ENCODE peak calls at places on chromosomes 13 and 19, in six cellular contexts. Y is H1, B is K562, X is SK-N-SH, J is HepG2, M is GM12878. Q is an unnamed sample.

GRCh38 chr19:30490760-30491159 is 118.6 kb downstream of the ZNF536 start:
- DNase-seq in Y (no peak), B (no peak), X (no peak), J (no peak), M (no peak), Q (no peak)

GRCh38 chr13:113209880-113210421 is 538 bp downstream of the CUL4A start:
- DNase-seq in Y (no peak), B (peak), X (peak), J (peak), M (no peak), Q (no peak)

GRCh38 chr13:27978301-27978968 is 9.3 kb upstream of the CDX2 start:
- DNase-seq in Y (no peak), B (no peak), X (no peak), J (no peak), M (no peak), Q (no peak)

GRCh38 chr19:443005-443404 is 17.8 kb downstream of the SHC2 start:
- DNase-seq in Y (no peak), B (no peak), X (no peak), J (no peak), M (no peak), Q (no peak)

GRCh38 chr13:44128522-44128921 is 245.1 kb upstream of the SERP2 start:
- DNase-seq in Y (no peak), B (no peak), X (no peak), J (no peak), M (no peak), Q (no peak)

GRCh38 chr19:44869728-44870470 is 21.2 kb upstream of the TOMM40 start:
- DNase-seq in Y (no peak), B (no peak), X (no peak), J (no peak), M (no peak), Q (peak)

GRCh38 chr19:10288662-10289166 is 1.0 kb upstream of the ICAM5 start:
- DNase-seq in Y (no peak), B (peak), X (peak), J (peak), M (no peak), Q (no peak)

GRCh38 chr19:23393121-23393520 is 2.1 kb downstream of the ZNF91 start:
- DNase-seq in Y (no peak), B (no peak), X (no peak), J (no peak), M (no peak), Q (no peak)

GRCh38 chr19:7986321-7987083 is 18.9 kb downstream of the ELAVL1 start:
- DNase-seq in Y (no peak), B (no peak), X (no peak), J (no peak), M (no peak), Q (no peak)

GRCh38 chr13:34864650-34865049 is 77.4 kb upstream of the NBEA start:
- DNase-seq in Y (no peak), B (no peak), X (no peak), J (no peak), M (no peak), Q (no peak)

GRCh38 chr13:31786011-31786410 is 46.7 kb downstream of the RXFP2 start:
- DNase-seq in Y (no peak), B (no peak), X (no peak), J (no peak), M (no peak), Q (no peak)

GRCh38 chr13:87259479-87260083 is 411.6 kb upstream of the SLITRK5 start:
- DNase-seq in Y (no peak), B (no peak), X (peak), J (peak), M (no peak), Q (no peak)

GRCh38 chr13:95153647-95154405 is 147.4 kb downstream of the ABCC4 start:
- DNase-seq in Y (peak), B (no peak), X (no peak), J (no peak), M (no peak), Q (no peak)

GRCh38 chr13:60662595-60662994 is 265.6 kb downstream of the TDRD3 start:
- DNase-seq in Y (no peak), B (no peak), X (no peak), J (no peak), M (no peak), Q (no peak)

GRCh38 chr19:6239401-6239844 is 40.4 kb downstream of the MLLT1 start:
- DNase-seq in Y (no peak), B (no peak), X (peak), J (no peak), M (no peak), Q (no peak)

GRCh38 chr19:6241680-6242079 is 38.1 kb downstream of the MLLT1 start:
- DNase-seq in Y (no peak), B (no peak), X (peak), J (peak), M (no peak), Q (no peak)

GRCh38 chr19:6242677-6243076 is 37.1 kb downstream of the MLLT1 start:
- DNase-seq in Y (no peak), B (no peak), X (no peak), J (no peak), M (no peak), Q (no peak)

GRCh38 chr19:6239871-6240676 is 39.7 kb downstream of the MLLT1 start:
- DNase-seq in Y (no peak), B (peak), X (peak), J (no peak), M (no peak), Q (no peak)

GRCh38 chr19:6241056-6241455 is 38.7 kb downstream of the MLLT1 start:
- DNase-seq in Y (no peak), B (no peak), X (peak), J (no peak), M (no peak), Q (no peak)
- TF ChIP-seq GABPA in Y (no peak), B (no peak), X (no peak), J (no peak), M (no peak), Q (no peak)

GRCh38 chr19:3557461-3558248 is at the start of gene MFSD12:
- DNase-seq in Y (peak), B (peak), X (peak), J (peak), M (peak), Q (peak)

GRCh38 chr19:3555653-3556422 is 1.5 kb downstream of the MFSD12 start:
- DNase-seq in Y (no peak), B (no peak), X (peak), J (no peak), M (no peak), Q (no peak)

GRCh38 chr19:3556423-3556977 is 886 bp downstream of the MFSD12 start:
- DNase-seq in Y (no peak), B (peak), X (no peak), J (no peak), M (no peak), Q (no peak)

GRCh38 chr19:3554254-3555083 is 2.9 kb downstream of the MFSD12 start:
- DNase-seq in Y (no peak), B (no peak), X (peak), J (no peak), M (no peak), Q (no peak)

GRCh38 chr19:3556978-3557460 is 367 bp downstream of the MFSD12 start:
- DNase-seq in Y (no peak), B (peak), X (peak), J (no peak), M (no peak), Q (no peak)
- TF ChIP-seq GABPA in Y (no peak), B (no peak), X (no peak), J (no peak), M (no peak), Q (no peak)

GRCh38 chr19:16594131-16594586 is 21.9 kb upstream of the SLC35E1 start:
- DNase-seq in Y (no peak), B (no peak), X (no peak), J (no peak), M (no peak), Q (no peak)
- TF ChIP-seq GABPA in Y (no peak), B (no peak), X (no peak), J (no peak), M (no peak), Q (no peak)

DNA sequence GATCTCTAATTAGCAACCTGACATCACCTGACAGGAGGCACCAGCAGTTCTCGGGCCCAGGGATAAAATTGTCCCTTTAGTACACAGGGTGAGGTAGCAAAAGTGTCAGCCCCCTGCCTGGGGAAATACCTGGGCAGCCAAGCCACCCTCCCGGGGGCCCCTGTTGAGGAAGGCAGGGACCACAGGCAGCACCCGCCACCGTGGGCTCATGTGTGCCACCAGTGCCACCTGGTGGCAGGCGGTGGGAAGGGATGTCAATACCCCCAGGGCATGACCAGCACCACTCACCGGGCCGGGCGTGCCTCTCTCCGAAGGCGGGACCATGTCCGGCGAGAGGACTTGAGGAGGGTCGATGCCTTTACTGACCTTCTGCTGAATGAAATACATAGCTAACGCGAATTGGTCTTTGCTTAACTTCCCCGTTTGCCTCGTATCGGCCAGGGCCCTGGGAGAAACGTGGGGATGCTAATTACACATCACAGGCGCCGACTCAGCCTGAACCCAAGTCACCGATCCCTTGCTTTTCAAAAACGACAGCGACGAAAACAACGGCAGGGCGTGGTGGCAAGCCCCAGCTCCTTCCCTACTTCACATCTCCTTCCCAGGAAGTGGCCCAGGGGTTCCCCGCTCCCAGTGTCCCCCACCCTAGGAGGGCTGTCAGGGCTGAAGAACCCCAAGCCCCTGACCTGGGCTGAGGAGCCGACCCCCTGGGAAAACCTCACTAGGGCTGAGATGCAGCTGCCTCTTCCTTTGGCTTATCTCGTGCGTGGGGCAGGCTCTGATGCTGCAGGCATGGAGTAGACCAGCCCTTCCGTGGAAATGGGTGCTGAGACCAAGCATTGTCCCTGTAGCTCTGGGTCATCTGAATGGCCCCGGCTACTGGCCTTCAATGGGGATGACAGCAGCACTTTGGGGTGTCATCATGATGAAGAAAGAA is 53.8 kb downstream of the EPS15L1 start:
- DNase-seq in Y (peak), B (peak), X (peak), J (peak), M (no peak), Q (peak)
- TF ChIP-seq GABPA in Y (no peak), B (no peak), X (no peak), J (no peak), M (no peak), Q (no peak)

GRCh38 chr13:76672422-76672821 is 213.8 kb downstream of the KCTD12 start:
- DNase-seq in Y (no peak), B (no peak), X (no peak), J (no peak), M (no peak), Q (no peak)

GRCh38 chr13:76680112-76680511 is 206.1 kb downstream of the KCTD12 start:
- DNase-seq in Y (no peak), B (no peak), X (no peak), J (no peak), M (no peak), Q (no peak)

GRCh38 chr13:76677047-76677446 is 209.2 kb downstream of the KCTD12 start:
- DNase-seq in Y (no peak), B (no peak), X (no peak), J (no peak), M (no peak), Q (no peak)
- TF ChIP-seq GABPA in Y (no peak), B (no peak), X (no peak), J (no peak), M (no peak), Q (no peak)

GRCh38 chr13:104057851-104058250 is 991.6 kb upstream of the SLC10A2 start:
- DNase-seq in Y (no peak), B (no peak), X (no peak), J (no peak), M (no peak), Q (no peak)
- TF ChIP-seq GABPA in Y (no peak), B (no peak), X (no peak), J (no peak), M (no peak), Q (no peak)

GRCh38 chr13:101306773-101307172 is 109.5 kb downstream of the NALCN start:
- DNase-seq in Y (no peak), B (no peak), X (no peak), J (no peak), M (no peak), Q (no peak)

GRCh38 chr13:101305981-101306411 is 110.3 kb downstream of the NALCN start:
- DNase-seq in Y (no peak), B (no peak), X (peak), J (no peak), M (no peak), Q (no peak)

GRCh38 chr13:101308247-101309013 is 107.9 kb downstream of the NALCN start:
- DNase-seq in Y (no peak), B (no peak), X (no peak), J (no peak), M (no peak), Q (no peak)

GRCh38 chr13:101309014-101309619 is 107.2 kb downstream of the NALCN start:
- DNase-seq in Y (no peak), B (no peak), X (no peak), J (no peak), M (no peak), Q (no peak)

DNA sequence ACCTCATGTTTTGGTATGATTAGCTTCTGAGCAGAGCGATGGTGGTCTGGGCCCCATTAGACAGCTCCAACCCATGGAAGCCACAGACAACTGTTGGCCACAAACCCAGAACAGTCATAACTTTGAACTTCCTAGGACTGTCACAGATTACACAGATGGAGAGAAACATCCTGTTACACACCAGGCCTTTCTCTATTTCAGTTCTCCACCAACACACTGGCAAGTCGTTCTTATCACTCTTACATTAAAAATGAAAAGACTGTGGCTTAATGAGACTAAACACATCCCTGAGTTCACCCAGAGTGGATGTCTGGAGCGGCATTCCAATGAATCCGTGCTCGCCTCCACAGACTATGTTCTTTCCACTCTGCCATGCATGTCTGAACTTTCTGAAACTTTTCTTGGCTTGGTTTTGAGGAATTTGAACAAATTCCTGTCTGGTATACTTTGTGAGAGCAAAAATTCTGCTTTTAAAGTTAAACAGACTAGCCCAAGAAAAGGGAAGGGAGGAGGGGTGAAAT is 109.1 kb downstream of the NALCN start:
- DNase-seq in Y (no peak), B (no peak), X (no peak), J (no peak), M (no peak), Q (no peak)
- TF ChIP-seq GABPA in Y (no peak), B (no peak), X (no peak), J (no peak), M (no peak), Q (no peak)

DNA sequence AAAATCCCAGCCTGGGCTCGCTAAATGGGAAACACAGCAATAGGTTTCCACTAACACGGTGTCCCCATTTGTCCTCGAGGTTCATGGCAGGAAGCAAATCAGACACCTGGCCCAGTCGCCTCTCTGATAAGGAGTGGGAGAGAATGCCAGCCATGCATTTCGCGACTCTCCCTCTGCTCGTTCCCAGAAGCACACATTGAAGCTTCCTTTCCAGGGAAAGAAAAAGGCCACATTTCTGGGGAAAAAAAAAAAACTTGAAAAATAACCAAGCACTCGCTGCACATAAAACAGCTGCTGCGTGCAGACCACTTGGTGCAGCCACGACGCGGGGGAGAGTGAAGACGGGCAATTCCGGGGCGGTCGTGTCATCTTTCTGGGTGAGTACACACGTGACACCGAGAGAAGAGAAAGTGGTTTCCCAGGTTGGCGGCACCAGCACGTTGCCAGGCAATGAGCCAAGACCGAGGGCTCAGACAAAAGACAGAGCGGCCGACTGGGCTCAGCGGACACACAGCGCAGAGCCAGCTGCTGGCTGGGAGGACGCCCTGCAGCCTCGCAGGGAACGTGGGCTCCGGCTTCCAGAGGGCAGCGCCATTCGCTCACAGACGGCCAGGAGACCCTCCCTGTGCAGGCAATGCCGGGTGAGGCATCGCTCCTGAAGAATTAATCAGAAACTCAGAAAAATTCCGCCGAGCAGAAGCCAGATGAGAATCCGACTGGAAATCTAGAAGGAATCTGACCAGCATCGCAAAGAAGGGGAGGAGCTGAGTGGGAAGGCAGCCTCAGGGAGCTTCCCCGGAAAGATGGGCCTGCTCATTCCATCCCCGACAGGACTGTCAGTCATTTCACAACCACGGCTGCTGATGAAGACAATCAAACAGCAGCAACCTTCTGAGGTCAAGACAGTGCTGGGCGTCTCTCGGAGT is 83.2 kb upstream of the IRS2 start:
- DNase-seq in Y (no peak), B (peak), X (peak), J (no peak), M (no peak), Q (peak)
- TF ChIP-seq GABPA in Y (no peak), B (no peak), X (no peak), J (no peak), M (no peak), Q (no peak)